ENCODE peak calls at places on chromosomes 12 and 14, in six cellular contexts. A is fibroblast of lung; P is sigmoid colon; X is CD8-positive, alpha-beta T cell; R is spleen; H is cardiac muscle cell. I is an unnamed sample. For H3K4me1, the result is how much of the 10 kb centered on the place peaks cover.

GRCh38 chr12:11863478-11863906 is 207.2 kb upstream of the BCL2L14 start:
- DNase-seq in H (peak), A (no peak), X (no peak), P (peak), R (no peak), I (no peak)

GRCh38 chr12:65430571-65431306 is 152.3 kb downstream of the MSRB3 start:
- DNase-seq in H (peak), A (peak), P (no peak), R (no peak), X (no peak), I (no peak)

GRCh38 chr14:101187816-101188570 is 284.5 kb upstream of the RTL1 start:
- DNase-seq in R (peak), H (no peak), A (no peak), P (no peak), X (no peak), I (peak)

GRCh38 chr12:607541-608001 is 55.7 kb downstream of the NINJ2 start:
- DNase-seq in X (no peak), H (peak), R (no peak), A (no peak), P (no peak), I (no peak)

GRCh38 chr12:131167334-131167733 is 213.6 kb downstream of the ADGRD1 start:
- DNase-seq in H (no peak), A (no peak), R (no peak), P (no peak), X (no peak), I (no peak)

GRCh38 chr12:14989790-14990189 is 16.9 kb downstream of the PDE6H start:
- DNase-seq in X (no peak), R (no peak), A (no peak), P (no peak), H (no peak), I (no peak)

GRCh38 chr14:105485720-105486332 is 860 bp upstream of the CRIP1 start:
- DNase-seq in P (no peak), H (peak), A (no peak), R (no peak), X (peak), I (no peak)

GRCh38 chr14:70812124-70812818 is 3.0 kb upstream of the MAP3K9 start:
- DNase-seq in X (no peak), P (no peak), H (no peak), R (no peak), A (no peak), I (no peak)

GRCh38 chr14:53938126-53938671 is 18.4 kb downstream of the BMP4 start:
- DNase-seq in R (no peak), A (no peak), X (no peak), P (no peak), H (no peak), I (no peak)

GRCh38 chr12:92065018-92065499 is 80.6 kb downstream of the BTG1 start:
- DNase-seq in R (no peak), A (peak), P (peak), X (no peak), H (no peak), I (no peak)

GRCh38 chr12:20280515-20280914 is 87.8 kb upstream of the PDE3A start:
- DNase-seq in R (no peak), P (no peak), H (peak), X (no peak), A (no peak), I (no peak)

GRCh38 chr14:61589691-61590521 is 105.4 kb upstream of the HIF1A start:
- DNase-seq in H (no peak), R (no peak), X (no peak), A (no peak), P (no peak), I (no peak)

GRCh38 chr12:101459642-101460346 is 15.3 kb upstream of the SPIC start:
- DNase-seq in A (peak), H (no peak), P (no peak), R (no peak), X (no peak), I (no peak)

GRCh38 chr12:130765186-130765659 is 49.1 kb upstream of the RIMBP2 start:
- DNase-seq in P (no peak), R (no peak), A (peak), H (no peak), X (no peak), I (no peak)

GRCh38 chr12:20212658-20213387 is 155.5 kb upstream of the PDE3A start:
- DNase-seq in A (peak), P (peak), R (no peak), H (peak), X (no peak), I (peak)

GRCh38 chr12:110102255-110102654 is 21.9 kb upstream of the IFT81 start:
- DNase-seq in X (no peak), H (peak), A (peak), R (no peak), P (no peak), I (no peak)

GRCh38 chr14:100428727-100429126 is 105.6 kb downstream of the SLC25A47 start:
- DNase-seq in X (no peak), P (no peak), R (peak), A (peak), H (peak), I (no peak)

GRCh38 chr12:94531196-94531720 is 71.6 kb upstream of the CEP83 start:
- DNase-seq in X (no peak), R (no peak), H (no peak), P (no peak), A (no peak), I (no peak)

GRCh38 chr12:15220961-15221885 is at the start of gene RERG:
- DNase-seq in R (peak), H (peak), P (peak), X (peak), A (peak), I (peak)

GRCh38 chr12:131136539-131136872 is 182.8 kb downstream of the ADGRD1 start:
- DNase-seq in A (no peak), X (no peak), R (peak), P (peak), H (no peak), I (no peak)

GRCh38 chr12:132717531-132718387 is 7.1 kb downstream of the PGAM5 start:
- DNase-seq in A (no peak), X (no peak), P (no peak), R (no peak), H (no peak), I (no peak)

GRCh38 chr12:62466018-62466595 is 519 bp upstream of the MON2 start:
- DNase-seq in X (peak), R (no peak), A (peak), H (peak), P (peak), I (no peak)

GRCh38 chr12:6849976-6850560 is 1.0 kb downstream of the CDCA3 start:
- DNase-seq in P (no peak), X (no peak), A (no peak), H (no peak), R (no peak), I (no peak)

GRCh38 chr14:26966942-26967341 is 369.1 kb upstream of the NOVA1 start:
- DNase-seq in R (no peak), P (peak), X (no peak), H (peak), A (peak), I (no peak)

GRCh38 chr12:20507711-20508110 is 139.4 kb downstream of the PDE3A start:
- DNase-seq in R (no peak), P (no peak), A (no peak), X (no peak), H (peak), I (no peak)

GRCh38 chr12:120474092-120474960 is 4.8 kb upstream of the SRSF9 start:
- DNase-seq in A (no peak), R (no peak), X (no peak), H (peak), P (no peak), I (peak)

GRCh38 chr12:105296116-105297095 is 34.1 kb upstream of the C12orf75 start:
- DNase-seq in A (peak), R (no peak), P (no peak), H (peak), X (no peak), I (no peak)

GRCh38 chr12:121223283-121223946 is 13.5 kb downstream of the P2RX4 start:
- DNase-seq in P (no peak), H (no peak), A (no peak), R (no peak), X (peak), I (no peak)

GRCh38 chr14:20667957-20668356 is 16.4 kb upstream of the RNASE4 start:
- DNase-seq in A (no peak), P (no peak), X (no peak), R (no peak), H (no peak), I (no peak)

GRCh38 chr12:2877959-2878732 is 1.1 kb downstream of the RHNO1 start:
- DNase-seq in P (peak), H (peak), R (peak), X (no peak), A (peak), I (no peak)

GRCh38 chr12:68908076-68908475 is 24.9 kb downstream of the CPM start:
- DNase-seq in H (no peak), X (no peak), P (no peak), A (no peak), R (no peak), I (no peak)

GRCh38 chr12:50568338-50569155 is 63.8 kb downstream of the DIP2B start:
- DNase-seq in H (peak), P (no peak), X (no peak), R (no peak), A (peak), I (no peak)
- H3K4me1 ChIP-seq in H (under half), P (half or more), X (under half), R (half or more), A (under half), I (under half)

GRCh38 chr12:46944104-46944503 is 118.3 kb upstream of the SLC38A4 start:
- DNase-seq in X (no peak), H (peak), A (peak), R (no peak), P (no peak), I (no peak)
- TF ChIP-seq CTCF in X (no peak), H (peak), A (peak), R (no peak), P (no peak), I (peak)

DNA sequence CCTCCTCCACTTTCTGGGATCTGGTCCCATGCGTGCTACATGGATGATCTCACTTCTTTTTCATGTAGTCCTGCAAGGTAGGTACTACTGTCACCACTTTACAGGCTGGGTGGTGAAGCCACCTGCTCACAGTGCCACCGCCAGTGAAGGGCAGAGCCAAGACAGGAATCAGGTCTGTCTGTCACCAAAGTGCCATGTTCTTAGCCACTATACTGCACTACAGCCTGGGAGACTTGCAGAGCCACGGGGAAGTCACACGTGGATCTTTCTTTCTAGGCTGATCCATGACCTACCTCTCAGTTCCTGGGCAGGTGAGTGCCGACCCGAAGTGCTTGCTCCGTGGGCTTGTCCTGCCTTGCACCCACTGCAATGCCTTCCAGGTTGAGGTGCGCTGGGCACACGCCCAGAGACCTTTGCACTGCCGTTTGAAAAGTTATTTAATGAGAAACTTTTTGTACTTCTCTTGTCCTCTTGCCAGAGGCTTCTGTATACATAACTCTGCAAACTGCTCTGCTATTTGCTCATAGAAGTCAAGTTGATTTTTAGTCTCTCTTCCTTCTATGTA is 19.7 kb upstream of the CLMN start:
- DNase-seq in P (no peak), X (no peak), H (no peak), A (no peak), R (no peak), I (no peak)
- H3K4me3 ChIP-seq in P (no peak), X (no peak), H (no peak), A (no peak), R (no peak), I (no peak)

GRCh38 chr14:68274722-68275121 is 455.1 kb downstream of the RAD51B start:
- DNase-seq in R (no peak), A (no peak), X (no peak), H (no peak), P (no peak), I (no peak)
- H3K4me1 ChIP-seq in R (half or more), A (under half), X (under half), H (under half), P (under half), I (under half)

GRCh38 chr14:42911642-42912041 is 1305.0 kb downstream of the LRFN5 start:
- DNase-seq in A (peak), X (no peak), H (no peak), R (no peak), P (no peak), I (no peak)
- TF ChIP-seq CTCF in A (no peak), X (no peak), H (no peak), R (no peak), P (no peak), I (peak)

GRCh38 chr14:32702571-32702970 is 236.1 kb upstream of the NPAS3 start:
- DNase-seq in P (peak), X (no peak), A (no peak), H (peak), R (no peak), I (no peak)
- H3K4me3 ChIP-seq in P (no peak), X (no peak), A (no peak), H (no peak), R (no peak), I (no peak)

GRCh38 chr12:40039598-40039997 is 66.3 kb downstream of the SLC2A13 start:
- DNase-seq in A (no peak), P (no peak), H (no peak), X (no peak), R (no peak), I (no peak)
- H3K4me1 ChIP-seq in A (under half), P (under half), H (under half), X (under half), R (under half), I (under half)

GRCh38 chr12:26058308-26058707 is 66.5 kb downstream of the BHLHE41 start:
- DNase-seq in R (no peak), X (no peak), H (no peak), A (no peak), P (no peak), I (no peak)
- TF ChIP-seq CTCF in R (no peak), X (no peak), H (no peak), A (no peak), P (no peak), I (no peak)

GRCh38 chr14:82642425-82642824 is 1108.8 kb upstream of the SEL1L start:
- DNase-seq in X (no peak), P (no peak), H (peak), A (peak), R (peak), I (no peak)
- H3K4me3 ChIP-seq in X (no peak), P (no peak), H (peak), A (no peak), R (no peak), I (no peak)